ENCODE peak calls at places on chromosome 5, in nine cellular contexts. B, U, X, S, Z, R, T, E and F are unnamed samples.

GRCh38 chr5:112787261-112787660 is 49.6 kb downstream of the APC start:
- DNase-seq in B (no peak), U (no peak), X (peak), S (no peak), Z (peak), R (peak), T (peak), E (peak), F (peak)

GRCh38 chr5:150422758-150423157 is 10.0 kb upstream of the CD74 start:
- DNase-seq in B (no peak), U (no peak), X (no peak), S (no peak), Z (no peak), R (no peak), T (no peak), E (no peak), F (no peak)

GRCh38 chr5:61332369-61332745 is 299 bp downstream of the ZSWIM6 start:
- DNase-seq in B (no peak), U (peak), X (peak), S (peak), Z (no peak), R (no peak), T (peak), E (no peak), F (no peak)

GRCh38 chr5:14435481-14435880 is 146.1 kb upstream of the OTULINL start:
- DNase-seq in B (no peak), U (no peak), X (peak), S (no peak), Z (no peak), R (peak), T (no peak), E (no peak), F (no peak)

GRCh38 chr5:88770290-88771257 is 112.4 kb downstream of the MEF2C start:
- DNase-seq in B (no peak), U (no peak), X (peak), S (no peak), Z (peak), R (peak), T (no peak), E (peak), F (peak)

GRCh38 chr5:145811834-145812625 is 23.1 kb downstream of the PRELID2 start:
- DNase-seq in B (no peak), U (no peak), X (peak), S (peak), Z (peak), R (peak), T (peak), E (peak), F (peak)

GRCh38 chr5:129094087-129094923 is at the start of gene ISOC1:
- DNase-seq in B (peak), U (peak), X (peak), S (peak), Z (peak), R (peak), T (peak), E (peak), F (peak)

GRCh38 chr5:1136814-1137213 is 25.0 kb upstream of the SLC12A7 start:
- DNase-seq in B (no peak), U (no peak), X (no peak), S (no peak), Z (no peak), R (no peak), T (no peak), E (no peak), F (no peak)

GRCh38 chr5:90475436-90475980 is 844 bp downstream of the POLR3G start:
- DNase-seq in B (no peak), U (no peak), X (no peak), S (no peak), Z (no peak), R (peak), T (no peak), E (no peak), F (no peak)

GRCh38 chr5:18091758-18092157 is 457.5 kb downstream of the TAF11L14 start:
- DNase-seq in B (no peak), U (no peak), X (no peak), S (no peak), Z (no peak), R (peak), T (no peak), E (no peak), F (no peak)

GRCh38 chr5:76602094-76602726 is 21.0 kb downstream of the F2RL2 start:
- DNase-seq in B (no peak), U (no peak), X (peak), S (no peak), Z (peak), R (peak), T (peak), E (no peak), F (peak)

GRCh38 chr5:74122175-74122574 is 496.2 kb downstream of the ARHGEF28 start:
- DNase-seq in B (no peak), U (no peak), X (no peak), S (no peak), Z (no peak), R (no peak), T (no peak), E (no peak), F (no peak)

GRCh38 chr5:160434022-160434531 is 12.4 kb downstream of the PTTG1 start:
- DNase-seq in B (no peak), U (peak), X (no peak), S (peak), Z (no peak), R (no peak), T (no peak), E (peak), F (no peak)

GRCh38 chr5:107766439-107766838 is 95.7 kb upstream of the EFNA5 start:
- DNase-seq in B (no peak), U (no peak), X (no peak), S (no peak), Z (no peak), R (no peak), T (no peak), E (no peak), F (no peak)

GRCh38 chr5:84036842-84037241 is 316.2 kb upstream of the HAPLN1 start:
- DNase-seq in B (no peak), U (no peak), X (no peak), S (no peak), Z (no peak), R (no peak), T (no peak), E (no peak), F (no peak)

GRCh38 chr5:86570427-86571083 is 47.2 kb upstream of the COX7C start:
- DNase-seq in B (peak), U (no peak), X (no peak), S (no peak), Z (no peak), R (peak), T (no peak), E (no peak), F (no peak)

GRCh38 chr5:138869763-138870500 is 5.2 kb downstream of the LRRTM2 start:
- DNase-seq in B (no peak), U (no peak), X (peak), S (no peak), Z (peak), R (no peak), T (peak), E (peak), F (no peak)
- H3K4me3 ChIP-seq in B (no peak), U (no peak), X (no peak), S (peak), Z (no peak), R (no peak), T (no peak), E (no peak), F (no peak)

GRCh38 chr5:26487553-26487952 is 550.8 kb downstream of the CDH9 start:
- DNase-seq in B (no peak), U (no peak), X (no peak), S (no peak), Z (no peak), R (no peak), T (no peak), E (no peak), F (no peak)
- TF ChIP-seq CTCF in B (no peak), U (no peak), X (no peak), S (peak), Z (no peak), R (no peak), T (no peak), E (no peak), F (no peak)

DNA sequence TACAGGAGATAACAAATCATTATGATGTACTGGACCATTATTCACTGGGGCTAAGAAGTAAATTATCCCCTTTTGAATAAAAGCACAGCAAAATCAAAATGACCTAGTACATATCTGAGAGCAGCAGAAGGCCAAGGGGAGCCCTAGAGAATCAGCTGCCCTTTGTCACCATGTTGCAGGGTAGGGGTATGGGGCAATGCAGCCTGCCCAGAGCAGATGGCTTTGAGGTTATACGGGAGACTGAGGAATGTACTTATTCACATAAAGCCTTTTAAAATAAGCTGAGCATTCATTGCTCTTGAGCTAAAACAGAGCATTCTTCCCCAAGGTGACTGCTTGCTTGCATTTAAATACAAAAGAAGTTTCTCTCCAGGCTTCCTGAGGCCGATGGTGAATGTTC is 2.6 kb upstream of the TNFAIP8 start:
- DNase-seq in B (no peak), U (no peak), X (no peak), S (no peak), Z (no peak), R (no peak), T (no peak), E (no peak), F (no peak)
- H3K4me3 ChIP-seq in B (no peak), U (no peak), X (no peak), S (no peak), Z (no peak), R (no peak), T (no peak), E (no peak), F (no peak)

GRCh38 chr5:174310243-174310642 is 264.7 kb downstream of the NSG2 start:
- DNase-seq in B (no peak), U (no peak), X (no peak), S (no peak), Z (no peak), R (no peak), T (no peak), E (no peak), F (no peak)

GRCh38 chr5:174312641-174313040 is 267.1 kb downstream of the NSG2 start:
- DNase-seq in B (no peak), U (no peak), X (no peak), S (no peak), Z (no peak), R (no peak), T (no peak), E (no peak), F (no peak)

GRCh38 chr5:174311121-174311520 is 265.6 kb downstream of the NSG2 start:
- DNase-seq in B (no peak), U (no peak), X (no peak), S (no peak), Z (no peak), R (no peak), T (no peak), E (no peak), F (no peak)

GRCh38 chr5:174312270-174312617 is 266.7 kb downstream of the NSG2 start:
- DNase-seq in B (no peak), U (no peak), X (no peak), S (no peak), Z (no peak), R (no peak), T (no peak), E (no peak), F (no peak)

DNA sequence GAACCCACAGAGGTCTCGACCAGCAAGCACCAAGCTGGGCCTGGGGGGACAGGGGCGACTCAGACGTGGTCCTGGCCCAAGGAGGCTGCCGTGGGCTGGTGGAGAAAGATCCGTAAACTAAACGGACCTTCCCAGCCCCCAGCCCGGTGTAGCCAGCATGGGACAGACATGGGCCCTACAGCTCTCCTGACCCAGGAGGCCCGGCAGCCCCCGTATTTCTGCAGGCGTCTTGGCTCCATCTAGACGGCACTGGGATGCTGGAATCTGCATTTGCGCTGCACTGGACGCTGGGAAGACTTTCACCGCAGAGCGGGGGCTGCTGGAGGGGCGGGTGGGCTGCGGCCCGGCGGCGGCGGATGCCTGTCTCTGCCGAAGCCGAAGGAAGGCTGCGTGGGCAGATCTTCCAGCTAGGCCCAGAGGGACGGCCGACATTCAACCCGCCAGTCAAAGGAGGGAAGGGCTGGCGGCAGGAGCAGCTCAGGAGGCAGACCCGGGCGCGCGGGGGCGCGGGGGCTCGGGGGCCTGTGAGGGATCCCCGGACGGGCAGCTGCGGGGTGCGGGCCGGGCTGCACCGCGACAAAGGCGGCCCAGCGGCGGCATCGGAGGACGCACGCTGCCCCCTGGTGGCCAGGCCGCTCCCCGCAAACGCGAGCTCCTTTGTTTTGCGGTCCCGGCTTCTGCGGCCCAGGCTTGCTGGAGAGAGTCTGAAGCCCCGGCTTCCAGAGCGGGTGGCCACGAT is 266.2 kb downstream of the NSG2 start:
- DNase-seq in B (peak), U (peak), X (peak), S (peak), Z (peak), R (peak), T (peak), E (no peak), F (peak)
- TF ChIP-seq CTCF in B (peak), U (peak), X (peak), S (peak), Z (peak), R (peak), T (peak), E (peak), F (peak)

DNA sequence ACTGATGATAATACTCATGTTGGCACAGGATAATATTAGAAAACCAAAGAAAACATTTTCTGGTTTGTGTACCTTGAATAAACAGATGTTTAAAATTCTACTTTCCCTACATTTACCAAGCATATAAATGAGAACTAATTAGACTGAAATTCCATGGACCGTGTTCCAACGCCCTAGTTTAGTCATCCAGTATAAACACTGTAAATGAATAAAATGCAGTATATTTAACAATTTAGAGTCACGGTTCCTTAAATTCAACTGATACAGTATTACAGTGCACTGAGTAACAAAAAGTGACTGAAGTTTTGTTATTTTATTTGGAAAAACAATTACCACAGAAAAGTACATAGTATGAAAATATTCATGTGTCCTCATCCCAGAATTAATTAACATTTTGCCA is 112.3 kb downstream of the HMHB1 start:
- DNase-seq in B (no peak), U (no peak), X (no peak), S (no peak), Z (no peak), R (peak), T (no peak), E (no peak), F (peak)
- H3K4me3 ChIP-seq in B (no peak), U (no peak), X (no peak), S (no peak), Z (no peak), R (peak), T (no peak), E (no peak), F (no peak)

GRCh38 chr5:149147673-149148072 is 6.4 kb downstream of the ABLIM3 start:
- DNase-seq in B (no peak), U (no peak), X (no peak), S (no peak), Z (no peak), R (no peak), T (no peak), E (no peak), F (no peak)
- TF ChIP-seq CTCF in B (no peak), U (no peak), X (no peak), S (no peak), Z (no peak), R (no peak), T (no peak), E (no peak), F (no peak)

GRCh38 chr5:134873494-134873893 is 677 bp upstream of the TXNDC15 start:
- DNase-seq in B (no peak), U (no peak), X (no peak), S (peak), Z (no peak), R (no peak), T (no peak), E (no peak), F (no peak)
- H3K4me3 ChIP-seq in B (no peak), U (no peak), X (peak), S (peak), Z (peak), R (peak), T (no peak), E (peak), F (peak)

DNA sequence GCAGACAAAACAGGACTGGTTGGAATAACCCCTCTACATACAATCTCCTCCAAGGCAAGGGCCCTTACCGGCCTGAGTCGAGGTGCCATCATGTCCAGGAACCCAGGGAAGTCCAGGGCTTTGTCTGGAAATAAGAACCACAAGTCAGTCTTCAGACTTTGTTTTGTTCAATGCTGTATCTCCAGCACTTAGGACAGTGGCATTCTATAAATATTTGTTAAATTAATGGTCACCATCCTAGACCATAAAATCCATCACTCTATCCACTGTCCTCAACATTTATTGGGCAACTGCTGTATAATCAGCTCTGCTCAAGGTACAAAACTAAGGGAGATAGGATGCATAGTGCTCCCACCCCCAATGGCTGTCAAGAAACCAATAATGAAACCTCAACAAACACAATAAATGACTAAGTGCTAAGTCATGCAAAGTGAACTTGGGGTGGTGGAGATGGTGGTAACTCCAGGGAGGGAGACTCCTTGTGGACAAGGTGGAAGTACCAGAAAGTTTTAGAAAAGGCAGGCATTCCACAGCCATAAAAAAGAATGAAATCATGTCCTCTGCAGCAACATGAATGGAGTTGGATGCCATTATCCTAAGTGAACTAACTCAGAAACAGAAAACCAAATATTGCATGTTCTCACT is 5.0 kb downstream of the RELL2 start:
- DNase-seq in B (peak), U (no peak), X (peak), S (no peak), Z (peak), R (peak), T (peak), E (peak), F (peak)
- TF ChIP-seq CTCF in B (peak), U (no peak), X (peak), S (no peak), Z (peak), R (peak), T (peak), E (peak), F (peak)